ENCODE peak calls at places on chromosome 15, in ten cellular contexts. I, Q, Y, O, X, S, C, Z, K and J are unnamed samples.

GRCh38 chr15:85542895-85543331 is 162.5 kb downstream of the AKAP13 start:
- ATAC-seq in I (peak; percentile 93), Q (peak; percentile 87), Y (peak; percentile 79), O (no peak), X (peak; percentile 68), S (no peak), C (peak; percentile 86), Z (peak; percentile 88), K (peak; percentile 16), J (peak; percentile 85)

GRCh38 chr15:35705885-35706590 is 160.1 kb upstream of the DPH6 start:
- ATAC-seq in I (no peak), Q (no peak), Y (no peak), O (peak; percentile 95), X (no peak), S (no peak), C (no peak), Z (no peak), K (no peak), J (peak; percentile 33)

GRCh38 chr15:78811825-78812183 is 540 bp upstream of the ADAMTS7 start:
- ATAC-seq in I (peak; percentile 23), Q (peak; percentile 66), Y (peak; percentile 29), O (peak; percentile 10), X (peak; percentile 32), S (peak; percentile 37), C (peak; percentile 38), Z (no peak), K (peak; percentile 18), J (peak; percentile 7)

GRCh38 chr15:65888998-65889397 is 19.7 kb downstream of the RAB11A start:
- ATAC-seq in I (peak; percentile 68), Q (peak; percentile 89), Y (peak; percentile 68), O (no peak), X (no peak), S (no peak), C (peak; percentile 47), Z (peak; percentile 81), K (no peak), J (no peak)

GRCh38 chr15:41928637-41929620 is 35.1 kb upstream of the SPTBN5 start:
- ATAC-seq in I (peak; percentile 44), Q (peak; percentile 79), Y (peak; percentile 57), O (peak; percentile 81), X (no peak), S (no peak), C (peak; percentile 25), Z (peak; percentile 86), K (peak; percentile 96), J (no peak)

GRCh38 chr15:98682992-98683701 is 34.8 kb downstream of the IGF1R start:
- ATAC-seq in I (no peak), Q (no peak), Y (no peak), O (no peak), X (no peak), S (no peak), C (no peak), Z (no peak), K (no peak), J (peak; percentile 73)

GRCh38 chr15:75868019-75868418 is 24.8 kb downstream of the UBE2Q2 start:
- ATAC-seq in I (no peak), Q (no peak), Y (no peak), O (no peak), X (no peak), S (no peak), C (no peak), Z (no peak), K (no peak), J (no peak)

GRCh38 chr15:52370010-52370409 is 74.4 kb upstream of the MYO5C start:
- ATAC-seq in I (no peak), Q (no peak), Y (no peak), O (no peak), X (no peak), S (no peak), C (no peak), Z (no peak), K (peak; percentile 52), J (no peak)

GRCh38 chr15:39888243-39888642 is 31.8 kb downstream of the GPR176 start:
- ATAC-seq in I (no peak), Q (no peak), Y (no peak), O (no peak), X (peak; percentile 38), S (no peak), C (no peak), Z (no peak), K (no peak), J (no peak)

GRCh38 chr15:90580086-90580485 is 50.4 kb downstream of the CRTC3 start:
- ATAC-seq in I (no peak), Q (no peak), Y (no peak), O (no peak), X (peak; percentile 84), S (no peak), C (no peak), Z (no peak), K (no peak), J (no peak)

GRCh38 chr15:67908756-67909155 is 68.9 kb upstream of the RNU6-1 start:
- ATAC-seq in I (no peak), Q (no peak), Y (no peak), O (no peak), X (no peak), S (no peak), C (no peak), Z (no peak), K (no peak), J (no peak)

GRCh38 chr15:69979269-69979668 is 118.4 kb downstream of the TLE3 start:
- ATAC-seq in I (peak; percentile 76), Q (no peak), Y (no peak), O (no peak), X (peak; percentile 78), S (peak; percentile 72), C (no peak), Z (peak; percentile 17), K (peak; percentile 30), J (peak; percentile 40)

GRCh38 chr15:31178705-31179104 is 77.2 kb upstream of the TRPM1 start:
- ATAC-seq in I (peak; percentile 62), Q (no peak), Y (no peak), O (no peak), X (no peak), S (no peak), C (no peak), Z (no peak), K (no peak), J (no peak)

GRCh38 chr15:48570838-48571237 is 74.7 kb downstream of the FBN1 start:
- ATAC-seq in I (no peak), Q (no peak), Y (no peak), O (no peak), X (no peak), S (no peak), C (no peak), Z (no peak), K (no peak), J (no peak)